ENCODE peak calls at places on chromosome 5, in nine cellular contexts. F, X, B, N, Y, K, D, R and Q are unnamed samples.

GRCh38 chr5:108884736-108885135 is 137.0 kb downstream of the FER start:
- DNase-seq in R (no peak), F (no peak), X (no peak), N (peak; percentile 11), K (no peak), Y (no peak), B (no peak), D (no peak), Q (no peak)

GRCh38 chr5:56167522-56167921 is 65.6 kb downstream of the ANKRD55 start:
- DNase-seq in X (no peak), N (no peak), Y (no peak), F (no peak), D (no peak), K (no peak), R (no peak), B (no peak), Q (no peak)

GRCh38 chr5:176621661-176622079 is 8.7 kb downstream of the SNCB start:
- DNase-seq in K (no peak), Y (no peak), N (no peak), B (no peak), F (no peak), X (no peak), D (no peak), R (peak; percentile 36), Q (no peak)

GRCh38 chr5:152072076-152072475 is 147.4 kb upstream of the GLRA1 start:
- DNase-seq in X (no peak), N (no peak), K (no peak), B (peak; percentile 6), F (no peak), Y (no peak), R (no peak), D (no peak), Q (no peak)

GRCh38 chr5:1960595-1961303 is 78.0 kb upstream of the IRX4 start:
- DNase-seq in K (no peak), D (no peak), X (no peak), N (no peak), B (no peak), F (no peak), Y (no peak), R (no peak), Q (no peak)

GRCh38 chr5:160087244-160087643 is 32.0 kb downstream of the PWWP2A start:
- DNase-seq in Y (no peak), D (no peak), F (no peak), B (no peak), X (no peak), N (no peak), K (no peak), R (no peak), Q (no peak)

GRCh38 chr5:3201121-3201520 is 394.5 kb upstream of the IRX1 start:
- DNase-seq in Y (no peak), B (no peak), F (no peak), K (no peak), X (no peak), R (no peak), N (no peak), D (no peak), Q (no peak)

GRCh38 chr5:147044868-147045267 is 166.3 kb upstream of the PPP2R2B start:
- DNase-seq in D (no peak), F (no peak), N (no peak), K (no peak), Y (no peak), R (no peak), X (no peak), B (no peak), Q (no peak)

GRCh38 chr5:14266686-14267085 is 123.5 kb downstream of the TRIO start:
- DNase-seq in N (peak; percentile 61), Y (no peak), B (peak; percentile 23), X (no peak), K (no peak), F (no peak), R (no peak), D (no peak), Q (no peak)

GRCh38 chr5:77152441-77152840 is 58.0 kb upstream of the PDE8B start:
- DNase-seq in X (no peak), N (no peak), B (no peak), D (no peak), K (no peak), Y (no peak), F (no peak), R (no peak), Q (no peak)

GRCh38 chr5:133259199-133259997 is 207.6 kb downstream of the HSPA4 start:
- DNase-seq in N (no peak), R (no peak), D (no peak), F (no peak), Y (no peak), B (no peak), K (no peak), X (no peak), Q (no peak)

GRCh38 chr5:164188733-164189148 is 683.3 kb downstream of the MAT2B start:
- DNase-seq in D (no peak), R (no peak), X (no peak), K (no peak), Y (no peak), B (no peak), N (no peak), F (no peak), Q (no peak)

GRCh38 chr5:123844873-123845272 is 332.9 kb downstream of the CSNK1G3 start:
- DNase-seq in D (no peak), K (no peak), F (no peak), B (no peak), N (peak; percentile 9), Y (no peak), X (no peak), R (no peak), Q (no peak)

GRCh38 chr5:172686111-172686510 is 45.0 kb downstream of the NEURL1B start:
- DNase-seq in X (no peak), D (no peak), B (peak; percentile 48), N (peak; percentile 8), F (no peak), R (no peak), Y (no peak), K (no peak), Q (no peak)

GRCh38 chr5:178563621-178564020 is 26.6 kb downstream of the COL23A1 start:
- DNase-seq in N (no peak), F (no peak), X (no peak), Y (no peak), R (no peak), K (no peak), B (no peak), D (no peak), Q (no peak)

GRCh38 chr5:149724884-149725283 is 5.2 kb upstream of the PPARGC1B start:
- DNase-seq in B (no peak), K (no peak), X (no peak), N (no peak), R (no peak), Y (no peak), D (no peak), F (no peak), Q (peak; percentile 54)

GRCh38 chr5:149719666-149720065 is 10.4 kb upstream of the PPARGC1B start:
- DNase-seq in F (no peak), B (peak; percentile 95), Y (no peak), X (no peak), D (no peak), K (peak; percentile 82), N (peak; percentile 16), R (no peak), Q (no peak)

GRCh38 chr5:149725296-149725695 is 4.8 kb upstream of the PPARGC1B start:
- DNase-seq in F (no peak), Y (no peak), N (no peak), B (no peak), K (no peak), D (no peak), X (no peak), R (no peak), Q (no peak)

GRCh38 chr5:149724130-149724850 is 5.8 kb upstream of the PPARGC1B start:
- DNase-seq in D (no peak), Y (no peak), F (no peak), B (no peak), X (no peak), K (no peak), N (no peak), R (no peak), Q (no peak)

GRCh38 chr5:149723374-149723773 is 6.7 kb upstream of the PPARGC1B start:
- DNase-seq in Y (no peak), N (no peak), B (no peak), F (no peak), R (no peak), K (no peak), X (no peak), D (no peak), Q (no peak)
- H3K9me3 ChIP-seq in Y (no peaks in the 10 kb centered on the region), N (no peaks in the 10 kb centered on the region), B (no peaks in the 10 kb centered on the region), F (no peaks in the 10 kb centered on the region), R (no peaks in the 10 kb centered on the region), K (no peaks in the 10 kb centered on the region), X (no peaks in the 10 kb centered on the region), D (no peaks in the 10 kb centered on the region), Q (no peaks in the 10 kb centered on the region)

DNA sequence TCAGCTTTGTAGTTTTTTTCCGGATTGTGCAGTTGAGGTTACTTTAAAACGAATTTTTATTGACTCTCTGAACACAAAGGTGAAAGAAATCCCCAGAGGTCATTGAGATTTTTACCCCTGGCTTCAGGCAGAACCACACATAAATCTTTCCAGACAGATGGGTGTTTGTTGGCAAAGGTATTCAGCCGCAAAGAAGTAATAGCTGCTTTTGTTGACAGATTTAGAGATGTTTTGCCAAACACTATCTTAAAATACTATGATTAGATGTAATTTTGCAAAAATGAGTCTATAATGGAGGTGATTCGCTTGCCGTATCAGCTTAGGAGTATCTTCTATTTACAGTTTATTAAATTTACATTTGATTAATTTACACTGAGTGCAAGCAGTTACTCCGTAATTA is 418.3 kb upstream of the CLINT1 start:
- DNase-seq in N (no peak), X (no peak), B (no peak), K (no peak), D (no peak), F (no peak), Y (no peak), R (no peak), Q (no peak)
- H3K9me3 ChIP-seq in N (no peaks in the 10 kb centered on the region), X (no peaks in the 10 kb centered on the region), B (no peaks in the 10 kb centered on the region), K (no peaks in the 10 kb centered on the region), D (no peaks in the 10 kb centered on the region), F (no peaks in the 10 kb centered on the region), Y (no peaks in the 10 kb centered on the region), R (no peaks in the 10 kb centered on the region), Q (no peaks in the 10 kb centered on the region)

DNA sequence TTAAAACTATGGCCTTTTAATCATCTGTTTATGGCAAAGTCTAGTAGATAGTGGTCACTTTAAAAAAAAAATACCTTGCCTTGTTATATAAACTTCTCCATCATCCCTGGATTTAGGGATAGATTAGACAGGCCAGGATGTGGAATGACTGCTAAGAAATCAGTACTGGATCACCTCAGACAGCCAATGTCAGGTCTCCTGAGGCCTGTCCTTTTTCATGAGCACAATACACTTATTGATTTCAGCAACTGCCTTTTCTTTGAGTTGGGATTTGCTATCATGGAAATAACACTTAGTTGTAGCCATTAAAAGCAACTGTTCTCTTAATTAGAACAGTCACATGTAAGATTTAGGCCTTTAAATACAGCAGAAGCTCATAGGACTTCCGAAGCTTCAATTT is 77.9 kb downstream of the NLN start:
- DNase-seq in X (no peak), R (no peak), K (no peak), F (no peak), B (no peak), N (no peak), Y (no peak), D (no peak), Q (no peak)
- H3K9me3 ChIP-seq in X (no peaks in the 10 kb centered on the region), R (no peaks in the 10 kb centered on the region), K (no peaks in the 10 kb centered on the region), F (peaks cover 5% of the 10 kb centered on the region), B (no peaks in the 10 kb centered on the region), N (no peaks in the 10 kb centered on the region), Y (no peaks in the 10 kb centered on the region), D (no peaks in the 10 kb centered on the region), Q (no peaks in the 10 kb centered on the region)

DNA sequence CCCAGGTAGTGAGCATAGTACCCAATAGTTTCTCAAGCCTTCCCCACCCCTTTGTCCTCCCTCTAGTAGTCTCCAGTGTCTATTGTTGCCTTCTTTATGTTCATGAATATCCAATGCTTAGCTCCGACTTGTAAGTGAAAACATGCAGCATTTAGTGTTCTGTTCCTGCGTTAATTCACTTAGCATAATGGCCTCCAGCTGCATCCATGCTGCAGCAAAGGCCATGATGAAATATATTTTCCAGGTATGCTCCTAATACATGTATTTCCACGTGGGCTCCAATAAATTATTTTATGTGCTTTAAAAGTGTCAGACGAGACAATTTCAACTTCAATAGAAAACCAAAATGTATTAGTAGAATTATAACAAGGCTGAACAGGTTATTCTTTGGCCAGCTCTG is 2291.8 kb upstream of the WWC1 start:
- DNase-seq in K (no peak), F (no peak), X (no peak), D (no peak), R (no peak), Y (no peak), N (no peak), B (no peak), Q (no peak)
- H3K9me3 ChIP-seq in K (no peaks in the 10 kb centered on the region), F (peaks cover 21% of the 10 kb centered on the region), X (no peaks in the 10 kb centered on the region), D (no peaks in the 10 kb centered on the region), R (no peaks in the 10 kb centered on the region), Y (no peaks in the 10 kb centered on the region), N (no peaks in the 10 kb centered on the region), B (no peaks in the 10 kb centered on the region), Q (no peaks in the 10 kb centered on the region)